ENCODE peak calls at places on chromosomes 2 and 18, in ten cellular contexts. Y is NCI-H1105 treated with DMSO at 0.1 percent for 48 hours; K is choroid plexus epithelial cell; D is coronary artery; E is NT2/D1; L is stimulated activated CD4-positive, alpha-beta T cell treated with anti-CD3 and anti-CD28 coated beads, Interleukin-2, amount 100 ng/mL, for 48 hours; V is memory B cell; W is A549; Z is lower leg skin; G is stomach. T is an unnamed sample.
A peak's percentile ranks its signal among the peaks of the same experiment; 100 is the strongest.

GRCh38 chr2:196101325-196101981 is 32.8 kb upstream of the DNAH7 start:
- DNase-seq in G (no peak), V (no peak), Z (no peak), D (no peak), Y (no peak), W (no peak), K (peak; percentile 91), E (no peak), L (peak; percentile 29), T (peak; percentile 31)

GRCh38 chr2:159988412-159988970 is 73.9 kb downstream of the PLA2R1 start:
- DNase-seq in G (no peak), Y (no peak), K (no peak), W (no peak), V (no peak), D (no peak), Z (no peak), L (no peak), E (no peak), T (no peak)

GRCh38 chr18:35949903-35950627 is 22.4 kb upstream of the RMP24 start:
- DNase-seq in D (no peak), Z (no peak), K (peak; percentile 77), L (peak; percentile 40), G (peak; percentile 55), V (peak; percentile 45), W (peak; percentile 59), E (peak; percentile 70), Y (peak; percentile 64), T (peak; percentile 87)

GRCh38 chr2:103435010-103435409 is 673.2 kb downstream of the TMEM182 start:
- DNase-seq in W (no peak), L (no peak), D (no peak), K (no peak), G (no peak), Y (no peak), E (no peak), Z (no peak), V (no peak), T (no peak)

GRCh38 chr2:12032421-12032820 is 286.0 kb downstream of the LPIN1 start:
- DNase-seq in Z (no peak), K (peak; percentile 38), W (no peak), E (no peak), D (no peak), V (no peak), G (no peak), Y (no peak), L (no peak), T (peak; percentile 22)

GRCh38 chr2:206840999-206841398 is 75.6 kb downstream of the FASTKD2 start:
- DNase-seq in E (no peak), Y (no peak), Z (no peak), V (no peak), K (no peak), G (no peak), D (no peak), W (no peak), L (no peak), T (no peak)

GRCh38 chr2:169528271-169528701 is 18.8 kb downstream of the KLHL41 start:
- DNase-seq in W (peak; percentile 66), K (peak; percentile 68), V (peak; percentile 75), E (peak; percentile 62), Z (peak; percentile 89), L (peak; percentile 79), G (peak; percentile 79), Y (peak; percentile 30), D (no peak), T (peak; percentile 72)

GRCh38 chr18:70041459-70042020 is 93.9 kb upstream of the CD226 start:
- DNase-seq in L (no peak), Y (no peak), E (no peak), W (no peak), D (no peak), Z (no peak), V (no peak), K (no peak), G (no peak), T (no peak)

GRCh38 chr2:10489842-10490555 is 41.9 kb upstream of the ODC1 start:
- DNase-seq in K (peak; percentile 29), G (peak; percentile 10), L (no peak), Z (peak; percentile 53), E (no peak), W (no peak), Y (no peak), V (no peak), D (peak; percentile 40), T (no peak)

GRCh38 chr2:177902395-177903160 is 170.0 kb downstream of the PDE11A start:
- DNase-seq in D (no peak), L (no peak), W (no peak), G (no peak), Z (no peak), Y (no peak), V (no peak), E (no peak), K (no peak), T (no peak)

GRCh38 chr18:43751203-43751602 is 473.9 kb upstream of the SYT4 start:
- DNase-seq in V (no peak), Z (no peak), Y (no peak), D (no peak), K (peak; percentile 66), E (no peak), W (no peak), G (no peak), L (no peak), T (no peak)

GRCh38 chr2:232116839-232117238 is 155.3 kb downstream of the DIS3L2 start:
- DNase-seq in Z (no peak), K (no peak), L (no peak), E (no peak), Y (no peak), V (no peak), W (no peak), D (no peak), G (no peak), T (no peak)

GRCh38 chr2:209495855-209496585 is 72.2 kb downstream of the MAP2 start:
- DNase-seq in D (no peak), V (no peak), K (peak; percentile 98), E (no peak), G (peak; percentile 44), W (peak; percentile 90), L (no peak), Z (no peak), Y (peak; percentile 33), T (peak; percentile 54)

GRCh38 chr2:71682341-71682740 is 229.0 kb downstream of the DYSF start:
- DNase-seq in E (no peak), L (no peak), D (no peak), Y (no peak), G (no peak), V (no peak), K (no peak), Z (peak; percentile 52), W (no peak), T (no peak)

GRCh38 chr2:129492528-129492927 is 486.9 kb upstream of the RAB6C start:
- DNase-seq in Z (no peak), V (no peak), Y (no peak), L (no peak), D (no peak), E (no peak), K (no peak), G (no peak), W (no peak), T (no peak)

GRCh38 chr2:119683074-119683716 is 4.2 kb downstream of the TMEM177 start:
- DNase-seq in D (peak; percentile 66), K (no peak), E (no peak), V (no peak), L (no peak), W (no peak), Z (peak; percentile 72), G (peak; percentile 19), Y (no peak), T (no peak)

GRCh38 chr2:226118471-226119429 is 680.9 kb downstream of the IRS1 start:
- DNase-seq in W (peak; percentile 91), V (no peak), D (no peak), E (no peak), Z (peak; percentile 84), G (no peak), K (peak; percentile 95), L (no peak), Y (no peak), T (no peak)

GRCh38 chr2:57759822-57760300 is 286.7 kb upstream of the VRK2 start:
- DNase-seq in D (peak; percentile 86), E (peak; percentile 74), W (peak; percentile 86), Z (peak; percentile 96), L (peak; percentile 86), G (peak; percentile 86), K (peak; percentile 83), Y (peak; percentile 67), V (peak; percentile 94), T (peak; percentile 92)

GRCh38 chr2:105999590-105999989 is 194.5 kb downstream of the UXS1 start:
- DNase-seq in L (no peak), D (no peak), G (no peak), V (no peak), E (no peak), Z (no peak), K (no peak), W (no peak), Y (no peak), T (no peak)

GRCh38 chr2:86283461-86284030 is 53.9 kb downstream of the REEP1 start:
- DNase-seq in E (no peak), V (no peak), G (peak; percentile 37), Y (no peak), W (no peak), Z (no peak), D (no peak), L (no peak), K (no peak), T (peak; percentile 96)

GRCh38 chr2:231926180-231926741 is at the start of gene NPPC:
- DNase-seq in Z (peak; percentile 78), V (no peak), E (peak; percentile 62), Y (peak; percentile 73), W (peak; percentile 72), K (peak; percentile 47), D (peak; percentile 65), L (peak; percentile 70), G (peak; percentile 34), T (peak; percentile 92)

GRCh38 chr2:238456966-238457926 is 30.5 kb downstream of the ASB1 start:
- DNase-seq in Z (no peak), D (no peak), G (no peak), Y (no peak), K (peak; percentile 13), W (no peak), L (no peak), E (no peak), V (no peak), T (no peak)